ENCODE peak calls at places on chromosomes 6 and 20, in seven cellular contexts. L is iPS-NIHi11; C is stimulated activated CD4-positive, alpha-beta T cell treated with anti-CD3 and anti-CD28 coated beads, Interleukin-1b, Interleukin-23, amount 100 ng/mL, for 24 hours; F is A172; Z is activated CD8-positive, alpha-beta memory T cell treated with anti-CD3 and anti-CD28 coated beads, Interleukin-2, amount 10 ng/mL, durations not matched to agents 7 days and 5 days; K is heart left ventricle; N is lower lobe of right lung. B is an unnamed sample.

GRCh38 chr20:25196701-25197120 is 1.2 kb downstream of the ENTPD6 start:
- DNase-seq in K (no peak), Z (peak), C (no peak), L (no peak), F (no peak), N (no peak), B (no peak)

GRCh38 chr20:16415079-16415478 is 158.2 kb downstream of the KIF16B start:
- DNase-seq in K (no peak), L (no peak), Z (no peak), N (no peak), C (no peak), F (no peak), B (no peak)

GRCh38 chr6:79570129-79570801 is 33.0 kb upstream of the LCA5 start:
- DNase-seq in F (peak), L (peak), Z (no peak), K (no peak), N (no peak), C (no peak), B (no peak)

GRCh38 chr20:58669287-58670006 is 18.4 kb downstream of the STX16 start:
- DNase-seq in N (no peak), F (no peak), K (no peak), L (peak), C (no peak), Z (no peak), B (no peak)

GRCh38 chr20:39468703-39469102 is 506.6 kb downstream of the DHX35 start:
- DNase-seq in Z (no peak), K (no peak), C (no peak), N (no peak), F (no peak), L (peak), B (no peak)

GRCh38 chr20:48411265-48411664 is 416.5 kb downstream of the PREX1 start:
- DNase-seq in N (no peak), Z (no peak), K (no peak), C (no peak), L (no peak), F (no peak), B (no peak)

GRCh38 chr20:55103188-55103587 is 627.8 kb downstream of the DOK5 start:
- DNase-seq in C (no peak), K (no peak), L (no peak), Z (no peak), F (peak), N (no peak), B (no peak)

GRCh38 chr20:44692932-44693476 is 22.2 kb upstream of the CCN5 start:
- DNase-seq in Z (no peak), N (no peak), C (no peak), L (peak), K (peak), F (peak), B (no peak)

GRCh38 chr20:45629496-45630100 is at the start of gene WFDC10A:
- DNase-seq in F (peak), C (peak), N (peak), L (peak), Z (no peak), K (no peak), B (no peak)

GRCh38 chr6:144710207-144710606 is 425.1 kb downstream of the UTRN start:
- DNase-seq in K (no peak), Z (no peak), L (no peak), F (peak), C (no peak), N (no peak), B (no peak)

GRCh38 chr6:69416739-69417138 is 380.1 kb downstream of the LMBRD1 start:
- DNase-seq in F (peak), L (peak), K (no peak), N (no peak), Z (no peak), C (no peak), B (no peak)

GRCh38 chr6:52371656-52372151 is 9.8 kb downstream of the PAQR8 start:
- DNase-seq in C (no peak), Z (no peak), L (no peak), F (no peak), N (no peak), K (no peak), B (no peak)

GRCh38 chr20:9068232-9068781 is 580 bp upstream of the PLCB4 start:
- DNase-seq in L (peak), K (peak), C (no peak), N (no peak), F (peak), Z (no peak), B (peak)

GRCh38 chr20:2088904-2089303 is 12.7 kb upstream of the STK35 start:
- DNase-seq in K (no peak), C (no peak), L (peak), N (no peak), Z (no peak), F (no peak), B (no peak)

GRCh38 chr6:43455034-43455747 is at the start of gene DLK2:
- DNase-seq in K (no peak), Z (no peak), C (no peak), L (peak), N (no peak), F (no peak), B (peak)